ENCODE peak calls at places on chromosome 15, in nine cellular contexts. One of them, this sample, is unnamed.

GRCh38 chr15:44535509-44536297 is 1.2 kb upstream of the EIF3J start:
- DNase-seq in type B pancreatic cell: no peak
- DNase-seq in upper lobe of right lung: no peak
- DNase-seq in NCI-H2227 treated with DMSO at 0.1 percent for 48 hours: no peak
- DNase-seq in GM06990: peak; percentile 11
- DNase-seq in sciatic nerve: no peak
- DNase-seq in activated CD8-positive, alpha-beta memory T cell treated with anti-CD3 and anti-CD28 coated beads, Interleukin-2, amount 50 U/mL, for 4 hours: peak; percentile 21
- DNase-seq in activated gamma-delta T cell treated with anti-CD3 and anti-CD28 coated beads, Interleukin-2, amount 50 U/mL, for 16 hours: peak; percentile 17
- DNase-seq in iPS-NIHi11: peak; percentile 10
- DNase-seq in this sample: peak; percentile 78

GRCh38 chr15:50181983-50182232 is at the start of gene SLC27A2:
- DNase-seq in iPS-NIHi11: peak; percentile 84
- DNase-seq in upper lobe of right lung: peak; percentile 76
- DNase-seq in activated CD8-positive, alpha-beta memory T cell treated with anti-CD3 and anti-CD28 coated beads, Interleukin-2, amount 50 U/mL, for 4 hours: no peak
- DNase-seq in GM06990: no peak
- DNase-seq in NCI-H2227 treated with DMSO at 0.1 percent for 48 hours: no peak
- DNase-seq in sciatic nerve: no peak
- DNase-seq in type B pancreatic cell: no peak
- DNase-seq in activated gamma-delta T cell treated with anti-CD3 and anti-CD28 coated beads, Interleukin-2, amount 50 U/mL, for 16 hours: no peak
- DNase-seq in this sample: no peak

GRCh38 chr15:66877558-66878285 is 175.7 kb downstream of the SMAD6 start:
- DNase-seq in type B pancreatic cell: peak; percentile 58
- DNase-seq in NCI-H2227 treated with DMSO at 0.1 percent for 48 hours: no peak
- DNase-seq in activated gamma-delta T cell treated with anti-CD3 and anti-CD28 coated beads, Interleukin-2, amount 50 U/mL, for 16 hours: no peak
- DNase-seq in activated CD8-positive, alpha-beta memory T cell treated with anti-CD3 and anti-CD28 coated beads, Interleukin-2, amount 50 U/mL, for 4 hours: no peak
- DNase-seq in GM06990: no peak
- DNase-seq in sciatic nerve: no peak
- DNase-seq in iPS-NIHi11: no peak
- DNase-seq in upper lobe of right lung: no peak
- DNase-seq in this sample: no peak

GRCh38 chr15:77892335-77892734 is 185.2 kb downstream of the TBC1D2B start:
- DNase-seq in activated CD8-positive, alpha-beta memory T cell treated with anti-CD3 and anti-CD28 coated beads, Interleukin-2, amount 50 U/mL, for 4 hours: no peak
- DNase-seq in iPS-NIHi11: no peak
- DNase-seq in GM06990: no peak
- DNase-seq in activated gamma-delta T cell treated with anti-CD3 and anti-CD28 coated beads, Interleukin-2, amount 50 U/mL, for 16 hours: no peak
- DNase-seq in NCI-H2227 treated with DMSO at 0.1 percent for 48 hours: no peak
- DNase-seq in sciatic nerve: no peak
- DNase-seq in upper lobe of right lung: no peak
- DNase-seq in type B pancreatic cell: no peak
- DNase-seq in this sample: no peak

GRCh38 chr15:45573961-45574629 is 13.1 kb upstream of the BLOC1S6 start:
- DNase-seq in type B pancreatic cell: peak; percentile 68
- DNase-seq in upper lobe of right lung: no peak
- DNase-seq in activated CD8-positive, alpha-beta memory T cell treated with anti-CD3 and anti-CD28 coated beads, Interleukin-2, amount 50 U/mL, for 4 hours: no peak
- DNase-seq in activated gamma-delta T cell treated with anti-CD3 and anti-CD28 coated beads, Interleukin-2, amount 50 U/mL, for 16 hours: no peak
- DNase-seq in GM06990: no peak
- DNase-seq in iPS-NIHi11: peak; percentile 64
- DNase-seq in NCI-H2227 treated with DMSO at 0.1 percent for 48 hours: no peak
- DNase-seq in sciatic nerve: no peak
- DNase-seq in this sample: no peak

GRCh38 chr15:77688270-77689058 is 55.8 kb upstream of the LINGO1 start:
- DNase-seq in sciatic nerve: no peak
- DNase-seq in type B pancreatic cell: no peak
- DNase-seq in activated CD8-positive, alpha-beta memory T cell treated with anti-CD3 and anti-CD28 coated beads, Interleukin-2, amount 50 U/mL, for 4 hours: no peak
- DNase-seq in activated gamma-delta T cell treated with anti-CD3 and anti-CD28 coated beads, Interleukin-2, amount 50 U/mL, for 16 hours: no peak
- DNase-seq in GM06990: no peak
- DNase-seq in NCI-H2227 treated with DMSO at 0.1 percent for 48 hours: no peak
- DNase-seq in upper lobe of right lung: no peak
- DNase-seq in iPS-NIHi11: no peak
- DNase-seq in this sample: no peak

GRCh38 chr15:34336333-34336732 is 1.2 kb downstream of the SLC12A6 start:
- DNase-seq in NCI-H2227 treated with DMSO at 0.1 percent for 48 hours: no peak
- DNase-seq in activated CD8-positive, alpha-beta memory T cell treated with anti-CD3 and anti-CD28 coated beads, Interleukin-2, amount 50 U/mL, for 4 hours: no peak
- DNase-seq in GM06990: peak; percentile 42
- DNase-seq in iPS-NIHi11: no peak
- DNase-seq in sciatic nerve: no peak
- DNase-seq in type B pancreatic cell: no peak
- DNase-seq in upper lobe of right lung: no peak
- DNase-seq in activated gamma-delta T cell treated with anti-CD3 and anti-CD28 coated beads, Interleukin-2, amount 50 U/mL, for 16 hours: no peak
- DNase-seq in this sample: no peak

GRCh38 chr15:40161693-40162401 is 978 bp downstream of the BUB1B start:
- DNase-seq in GM06990: no peak
- DNase-seq in iPS-NIHi11: no peak
- DNase-seq in NCI-H2227 treated with DMSO at 0.1 percent for 48 hours: no peak
- DNase-seq in type B pancreatic cell: no peak
- DNase-seq in activated CD8-positive, alpha-beta memory T cell treated with anti-CD3 and anti-CD28 coated beads, Interleukin-2, amount 50 U/mL, for 4 hours: no peak
- DNase-seq in sciatic nerve: no peak
- DNase-seq in activated gamma-delta T cell treated with anti-CD3 and anti-CD28 coated beads, Interleukin-2, amount 50 U/mL, for 16 hours: no peak
- DNase-seq in upper lobe of right lung: no peak
- DNase-seq in this sample: no peak

GRCh38 chr15:37586976-37587375 is 347.5 kb upstream of the TMCO5A start:
- DNase-seq in type B pancreatic cell: no peak
- DNase-seq in activated CD8-positive, alpha-beta memory T cell treated with anti-CD3 and anti-CD28 coated beads, Interleukin-2, amount 50 U/mL, for 4 hours: no peak
- DNase-seq in iPS-NIHi11: no peak
- DNase-seq in upper lobe of right lung: no peak
- DNase-seq in NCI-H2227 treated with DMSO at 0.1 percent for 48 hours: no peak
- DNase-seq in GM06990: no peak
- DNase-seq in sciatic nerve: no peak
- DNase-seq in activated gamma-delta T cell treated with anti-CD3 and anti-CD28 coated beads, Interleukin-2, amount 50 U/mL, for 16 hours: no peak
- DNase-seq in this sample: no peak

GRCh38 chr15:95149036-95149435 is 917.7 kb downstream of the MCTP2 start:
- DNase-seq in sciatic nerve: no peak
- DNase-seq in iPS-NIHi11: no peak
- DNase-seq in GM06990: no peak
- DNase-seq in NCI-H2227 treated with DMSO at 0.1 percent for 48 hours: no peak
- DNase-seq in type B pancreatic cell: no peak
- DNase-seq in activated CD8-positive, alpha-beta memory T cell treated with anti-CD3 and anti-CD28 coated beads, Interleukin-2, amount 50 U/mL, for 4 hours: no peak
- DNase-seq in upper lobe of right lung: no peak
- DNase-seq in activated gamma-delta T cell treated with anti-CD3 and anti-CD28 coated beads, Interleukin-2, amount 50 U/mL, for 16 hours: no peak
- DNase-seq in this sample: no peak

GRCh38 chr15:89143503-89144162 is 55.4 kb downstream of the ABHD2 start:
- DNase-seq in iPS-NIHi11: no peak
- DNase-seq in activated CD8-positive, alpha-beta memory T cell treated with anti-CD3 and anti-CD28 coated beads, Interleukin-2, amount 50 U/mL, for 4 hours: no peak
- DNase-seq in type B pancreatic cell: no peak
- DNase-seq in activated gamma-delta T cell treated with anti-CD3 and anti-CD28 coated beads, Interleukin-2, amount 50 U/mL, for 16 hours: no peak
- DNase-seq in sciatic nerve: no peak
- DNase-seq in GM06990: peak; percentile 33
- DNase-seq in upper lobe of right lung: no peak
- DNase-seq in NCI-H2227 treated with DMSO at 0.1 percent for 48 hours: no peak
- DNase-seq in this sample: no peak

GRCh38 chr15:71443538-71443937 is 328.3 kb downstream of the THSD4 start:
- DNase-seq in iPS-NIHi11: peak; percentile 49
- DNase-seq in activated CD8-positive, alpha-beta memory T cell treated with anti-CD3 and anti-CD28 coated beads, Interleukin-2, amount 50 U/mL, for 4 hours: peak; percentile 20
- DNase-seq in NCI-H2227 treated with DMSO at 0.1 percent for 48 hours: peak; percentile 6
- DNase-seq in upper lobe of right lung: peak; percentile 78
- DNase-seq in activated gamma-delta T cell treated with anti-CD3 and anti-CD28 coated beads, Interleukin-2, amount 50 U/mL, for 16 hours: peak; percentile 1
- DNase-seq in sciatic nerve: peak; percentile 81
- DNase-seq in type B pancreatic cell: no peak
- DNase-seq in GM06990: no peak
- DNase-seq in this sample: no peak

GRCh38 chr15:71447328-71448250 is 332.3 kb downstream of the THSD4 start:
- DNase-seq in GM06990: no peak
- DNase-seq in upper lobe of right lung: no peak
- DNase-seq in iPS-NIHi11: no peak
- DNase-seq in sciatic nerve: no peak
- DNase-seq in activated CD8-positive, alpha-beta memory T cell treated with anti-CD3 and anti-CD28 coated beads, Interleukin-2, amount 50 U/mL, for 4 hours: no peak
- DNase-seq in type B pancreatic cell: no peak
- DNase-seq in NCI-H2227 treated with DMSO at 0.1 percent for 48 hours: no peak
- DNase-seq in activated gamma-delta T cell treated with anti-CD3 and anti-CD28 coated beads, Interleukin-2, amount 50 U/mL, for 16 hours: no peak
- DNase-seq in this sample: no peak

GRCh38 chr15:101404245-101404644 is 85.3 kb downstream of the PCSK6 start:
- DNase-seq in type B pancreatic cell: no peak
- DNase-seq in upper lobe of right lung: peak; percentile 21
- DNase-seq in sciatic nerve: no peak
- DNase-seq in NCI-H2227 treated with DMSO at 0.1 percent for 48 hours: no peak
- DNase-seq in activated gamma-delta T cell treated with anti-CD3 and anti-CD28 coated beads, Interleukin-2, amount 50 U/mL, for 16 hours: no peak
- DNase-seq in GM06990: no peak
- DNase-seq in activated CD8-positive, alpha-beta memory T cell treated with anti-CD3 and anti-CD28 coated beads, Interleukin-2, amount 50 U/mL, for 4 hours: no peak
- DNase-seq in iPS-NIHi11: no peak
- DNase-seq in this sample: no peak

GRCh38 chr15:97840501-97840900 is 120.0 kb upstream of the ARRDC4 start:
- DNase-seq in type B pancreatic cell: no peak
- DNase-seq in activated CD8-positive, alpha-beta memory T cell treated with anti-CD3 and anti-CD28 coated beads, Interleukin-2, amount 50 U/mL, for 4 hours: no peak
- DNase-seq in upper lobe of right lung: no peak
- DNase-seq in NCI-H2227 treated with DMSO at 0.1 percent for 48 hours: no peak
- DNase-seq in activated gamma-delta T cell treated with anti-CD3 and anti-CD28 coated beads, Interleukin-2, amount 50 U/mL, for 16 hours: no peak
- DNase-seq in GM06990: no peak
- DNase-seq in sciatic nerve: no peak
- DNase-seq in iPS-NIHi11: no peak
- DNase-seq in this sample: no peak

GRCh38 chr15:31080618-31081017 is 20.9 kb downstream of the TRPM1 start:
- DNase-seq in sciatic nerve: peak; percentile 74
- DNase-seq in activated CD8-positive, alpha-beta memory T cell treated with anti-CD3 and anti-CD28 coated beads, Interleukin-2, amount 50 U/mL, for 4 hours: peak; percentile 19
- DNase-seq in upper lobe of right lung: peak; percentile 85
- DNase-seq in GM06990: peak; percentile 34
- DNase-seq in activated gamma-delta T cell treated with anti-CD3 and anti-CD28 coated beads, Interleukin-2, amount 50 U/mL, for 16 hours: no peak
- DNase-seq in NCI-H2227 treated with DMSO at 0.1 percent for 48 hours: no peak
- DNase-seq in iPS-NIHi11: peak; percentile 90
- DNase-seq in type B pancreatic cell: no peak
- DNase-seq in this sample: no peak

GRCh38 chr15:74653426-74654082 is 37.9 kb downstream of the CLK3 start:
- DNase-seq in sciatic nerve: no peak
- DNase-seq in type B pancreatic cell: no peak
- DNase-seq in upper lobe of right lung: no peak
- DNase-seq in NCI-H2227 treated with DMSO at 0.1 percent for 48 hours: no peak
- DNase-seq in iPS-NIHi11: no peak
- DNase-seq in GM06990: no peak
- DNase-seq in activated CD8-positive, alpha-beta memory T cell treated with anti-CD3 and anti-CD28 coated beads, Interleukin-2, amount 50 U/mL, for 4 hours: no peak
- DNase-seq in activated gamma-delta T cell treated with anti-CD3 and anti-CD28 coated beads, Interleukin-2, amount 50 U/mL, for 16 hours: no peak
- DNase-seq in this sample: no peak

GRCh38 chr15:74804935-74805334 is 7.7 kb upstream of the LMAN1L start:
- DNase-seq in upper lobe of right lung: no peak
- DNase-seq in sciatic nerve: no peak
- DNase-seq in NCI-H2227 treated with DMSO at 0.1 percent for 48 hours: no peak
- DNase-seq in type B pancreatic cell: no peak
- DNase-seq in activated gamma-delta T cell treated with anti-CD3 and anti-CD28 coated beads, Interleukin-2, amount 50 U/mL, for 16 hours: no peak
- DNase-seq in GM06990: no peak
- DNase-seq in activated CD8-positive, alpha-beta memory T cell treated with anti-CD3 and anti-CD28 coated beads, Interleukin-2, amount 50 U/mL, for 4 hours: no peak
- DNase-seq in iPS-NIHi11: no peak
- DNase-seq in this sample: no peak

GRCh38 chr15:92714457-92715401 is 59.2 kb upstream of the FAM174B start:
- DNase-seq in type B pancreatic cell: peak; percentile 88
- DNase-seq in upper lobe of right lung: peak; percentile 80
- DNase-seq in NCI-H2227 treated with DMSO at 0.1 percent for 48 hours: peak; percentile 86
- DNase-seq in GM06990: peak; percentile 62
- DNase-seq in activated gamma-delta T cell treated with anti-CD3 and anti-CD28 coated beads, Interleukin-2, amount 50 U/mL, for 16 hours: peak; percentile 64
- DNase-seq in sciatic nerve: peak; percentile 89
- DNase-seq in iPS-NIHi11: peak; percentile 82
- DNase-seq in activated CD8-positive, alpha-beta memory T cell treated with anti-CD3 and anti-CD28 coated beads, Interleukin-2, amount 50 U/mL, for 4 hours: peak; percentile 76
- DNase-seq in this sample: no peak

GRCh38 chr15:43218908-43219706 is 1.7 kb downstream of the EPB42 start:
- DNase-seq in upper lobe of right lung: no peak
- DNase-seq in GM06990: no peak
- DNase-seq in type B pancreatic cell: no peak
- DNase-seq in activated gamma-delta T cell treated with anti-CD3 and anti-CD28 coated beads, Interleukin-2, amount 50 U/mL, for 16 hours: no peak
- DNase-seq in iPS-NIHi11: peak; percentile 84
- DNase-seq in NCI-H2227 treated with DMSO at 0.1 percent for 48 hours: no peak
- DNase-seq in sciatic nerve: no peak
- DNase-seq in activated CD8-positive, alpha-beta memory T cell treated with anti-CD3 and anti-CD28 coated beads, Interleukin-2, amount 50 U/mL, for 4 hours: no peak
- DNase-seq in this sample: peak; percentile 30

GRCh38 chr15:65349338-65349737 is 28.5 kb downstream of the IGDCC3 start:
- DNase-seq in activated CD8-positive, alpha-beta memory T cell treated with anti-CD3 and anti-CD28 coated beads, Interleukin-2, amount 50 U/mL, for 4 hours: no peak
- DNase-seq in iPS-NIHi11: no peak
- DNase-seq in upper lobe of right lung: no peak
- DNase-seq in activated gamma-delta T cell treated with anti-CD3 and anti-CD28 coated beads, Interleukin-2, amount 50 U/mL, for 16 hours: no peak
- DNase-seq in NCI-H2227 treated with DMSO at 0.1 percent for 48 hours: no peak
- DNase-seq in GM06990: no peak
- DNase-seq in sciatic nerve: no peak
- DNase-seq in type B pancreatic cell: no peak
- DNase-seq in this sample: no peak

GRCh38 chr15:41735033-41735432 is 39.3 kb upstream of the MAPKBP1 start:
- DNase-seq in sciatic nerve: no peak
- DNase-seq in NCI-H2227 treated with DMSO at 0.1 percent for 48 hours: no peak
- DNase-seq in upper lobe of right lung: no peak
- DNase-seq in activated CD8-positive, alpha-beta memory T cell treated with anti-CD3 and anti-CD28 coated beads, Interleukin-2, amount 50 U/mL, for 4 hours: no peak
- DNase-seq in GM06990: no peak
- DNase-seq in iPS-NIHi11: no peak
- DNase-seq in type B pancreatic cell: no peak
- DNase-seq in activated gamma-delta T cell treated with anti-CD3 and anti-CD28 coated beads, Interleukin-2, amount 50 U/mL, for 16 hours: no peak
- DNase-seq in this sample: no peak

GRCh38 chr15:32867313-32867626 is 149.5 kb downstream of the GREM1 start:
- DNase-seq in upper lobe of right lung: no peak
- DNase-seq in sciatic nerve: no peak
- DNase-seq in GM06990: no peak
- DNase-seq in activated gamma-delta T cell treated with anti-CD3 and anti-CD28 coated beads, Interleukin-2, amount 50 U/mL, for 16 hours: no peak
- DNase-seq in type B pancreatic cell: no peak
- DNase-seq in NCI-H2227 treated with DMSO at 0.1 percent for 48 hours: no peak
- DNase-seq in activated CD8-positive, alpha-beta memory T cell treated with anti-CD3 and anti-CD28 coated beads, Interleukin-2, amount 50 U/mL, for 4 hours: no peak
- DNase-seq in iPS-NIHi11: no peak
- DNase-seq in this sample: no peak